ENCODE peak calls at places on chromosomes 3 and 15, in four cellular contexts. G is breast epithelium, X is neural progenitor cell, B is heart left ventricle. Y is an unnamed sample.
A peak's percentile ranks its signal among the peaks of the same experiment; 100 is the strongest.

GRCh38 chr3:170862618-170863374 is 7.2 kb downstream of the RPL22L1 start:
- DNase-seq in B (no peak), G (no peak), X (no peak), Y (no peak)

GRCh38 chr15:100308222-100309007 is 33.4 kb downstream of the ADAMTS17 start:
- DNase-seq in G (no peak), B (no peak), X (no peak), Y (no peak)

GRCh38 chr15:85667491-85668424 is 127.0 kb downstream of the KLHL25 start:
- DNase-seq in X (no peak), G (no peak), B (peak; percentile 57), Y (no peak)

GRCh38 chr15:64305261-64305660 is 50.7 kb downstream of the CSNK1G1 start:
- DNase-seq in G (no peak), B (no peak), X (peak; percentile 20), Y (no peak)

GRCh38 chr3:148175215-148175614 is 522.5 kb upstream of the AGTR1 start:
- DNase-seq in G (no peak), B (no peak), X (no peak), Y (no peak)

GRCh38 chr3:195867631-195868335 is 40.6 kb downstream of the TNK2 start:
- DNase-seq in X (no peak), B (no peak), G (no peak), Y (no peak)

GRCh38 chr3:144241381-144241780 is 269.8 kb downstream of the DIPK2A start:
- DNase-seq in X (no peak), B (no peak), G (no peak), Y (no peak)

GRCh38 chr3:140188285-140188684 is 253.3 kb downstream of the CLSTN2 start:
- DNase-seq in G (no peak), B (peak; percentile 39), X (no peak), Y (no peak)

GRCh38 chr3:73623996-73624362 is 762 bp downstream of the PDZRN3 start:
- DNase-seq in G (no peak), B (peak; percentile 63), X (peak; percentile 92), Y (no peak)

GRCh38 chr3:185486371-185486770 is 12.5 kb downstream of the TMEM41A start:
- DNase-seq in G (no peak), B (no peak), X (no peak), Y (no peak)

GRCh38 chr3:112775011-112775742 is 71.5 kb downstream of the CD200R1L start:
- DNase-seq in B (no peak), G (no peak), X (no peak), Y (no peak)

DNA sequence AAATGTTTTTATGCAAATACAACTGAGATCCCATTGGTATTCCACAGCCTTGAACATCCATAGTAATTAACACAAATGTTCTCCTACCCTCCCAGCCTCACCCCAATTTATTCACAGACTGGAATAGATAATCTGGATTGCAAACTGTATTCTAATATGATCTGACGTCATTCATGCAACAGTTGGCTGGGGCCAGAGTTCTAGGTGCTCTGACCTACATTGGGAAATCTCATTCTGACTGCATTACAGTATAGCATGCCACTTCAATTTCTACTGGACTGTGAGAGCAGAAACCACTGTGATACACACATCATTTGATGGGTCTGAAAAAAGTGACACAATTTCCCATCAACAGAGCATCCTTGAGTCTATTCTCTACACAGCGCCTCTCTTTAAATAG is 403.1 kb downstream of the MAGI1 start:
- DNase-seq in B (no peak), G (no peak), X (no peak), Y (no peak)
- TF ChIP-seq CTCF in B (no peak), G (no peak), X (no peak), Y (no peak)

GRCh38 chr3:10526366-10526765 is 21.0 kb upstream of the ATP2B2 start:
- DNase-seq in X (no peak), B (peak; percentile 7), G (no peak), Y (no peak)
- H3K27me3 ChIP-seq in X (peaks cover 6% of the 10 kb centered on the region), B (no peaks in the 10 kb centered on the region), G (peaks cover 5% of the 10 kb centered on the region), Y (peaks cover 25% of the 10 kb centered on the region)

GRCh38 chr3:55698826-55699225 is 211.7 kb upstream of the WNT5A start:
- DNase-seq in B (no peak), G (no peak), X (peak; percentile 26), Y (no peak)
- H3K27ac ChIP-seq in B (no peak overlapping the region), G (no peak overlapping the region), X (no peak overlapping the region), Y (no peak overlapping the region)

GRCh38 chr15:52214553-52214952 is 23.4 kb upstream of the GNB5 start:
- DNase-seq in X (no peak), B (no peak), G (no peak), Y (no peak)

GRCh38 chr15:52220251-52220650 is 29.1 kb upstream of the GNB5 start:
- DNase-seq in X (no peak), B (no peak), G (no peak), Y (no peak)

GRCh38 chr15:52220896-52221660 is 29.9 kb upstream of the GNB5 start:
- DNase-seq in X (no peak), B (no peak), G (no peak), Y (no peak)

GRCh38 chr15:52218816-52219215 is 27.6 kb upstream of the GNB5 start:
- DNase-seq in G (no peak), B (no peak), X (no peak), Y (no peak)

GRCh38 chr15:52217186-52217585 is 26.0 kb upstream of the GNB5 start:
- DNase-seq in B (no peak), G (peak; percentile 29), X (peak; percentile 43), Y (no peak)
- TF ChIP-seq CTCF in B (no peak), G (no peak), X (peak; percentile 50), Y (no peak)

DNA sequence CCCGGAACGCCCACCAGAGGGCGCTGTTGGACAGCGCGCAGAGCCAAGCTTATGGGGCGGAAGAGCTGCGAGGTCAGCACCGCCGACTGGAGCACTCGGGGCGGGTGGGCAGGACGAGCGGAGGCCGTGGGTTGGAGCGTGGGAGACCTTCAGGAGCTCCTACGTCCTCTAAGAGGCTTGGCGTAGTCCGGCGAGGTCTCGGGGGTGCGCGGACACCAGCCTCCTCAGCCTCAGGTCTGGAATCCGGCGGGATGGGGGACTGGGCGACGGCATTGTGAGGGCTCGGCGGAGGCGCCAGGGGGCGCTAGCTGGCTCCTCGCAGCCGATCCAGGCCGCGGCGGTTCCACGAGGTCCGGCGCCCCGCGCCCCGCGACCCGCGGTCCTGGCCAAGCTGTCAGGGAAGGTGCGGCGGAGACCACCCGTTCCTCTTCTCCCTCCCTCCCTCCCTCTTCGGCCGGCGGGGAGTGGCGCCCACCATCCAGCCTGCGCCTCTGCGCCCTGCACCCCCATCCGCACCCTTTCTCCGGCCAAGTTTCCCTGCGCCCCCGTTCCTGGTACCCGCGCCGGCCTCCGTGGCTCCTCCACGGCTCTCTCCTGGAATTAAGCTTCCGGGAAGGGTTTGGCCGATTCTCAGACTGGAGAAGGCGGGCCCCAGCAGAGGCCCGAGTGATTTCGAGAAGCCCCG is 24.3 kb upstream of the POLG start:
- DNase-seq in X (peak; percentile 88), B (peak; percentile 78), G (peak; percentile 45), Y (peak; percentile 85)
- H3K27me3 ChIP-seq in X (peaks cover 100% of the 10 kb centered on the region), B (peaks cover 82% of the 10 kb centered on the region), G (peaks cover 95% of the 10 kb centered on the region), Y (peaks cover 97% of the 10 kb centered on the region)

GRCh38 chr3:13279532-13279910 is 140.6 kb downstream of the NUP210 start:
- DNase-seq in X (no peak), G (no peak), B (no peak), Y (peak; percentile 28)

GRCh38 chr3:13282528-13282985 is 137.6 kb downstream of the NUP210 start:
- DNase-seq in B (no peak), G (no peak), X (peak; percentile 77), Y (peak; percentile 39)

GRCh38 chr3:13281657-13282527 is 138.2 kb downstream of the NUP210 start:
- DNase-seq in B (peak; percentile 77), X (peak; percentile 63), G (no peak), Y (peak; percentile 50)

GRCh38 chr3:13280122-13280790 is 139.9 kb downstream of the NUP210 start:
- DNase-seq in B (no peak), X (no peak), G (no peak), Y (peak; percentile 34)

DNA sequence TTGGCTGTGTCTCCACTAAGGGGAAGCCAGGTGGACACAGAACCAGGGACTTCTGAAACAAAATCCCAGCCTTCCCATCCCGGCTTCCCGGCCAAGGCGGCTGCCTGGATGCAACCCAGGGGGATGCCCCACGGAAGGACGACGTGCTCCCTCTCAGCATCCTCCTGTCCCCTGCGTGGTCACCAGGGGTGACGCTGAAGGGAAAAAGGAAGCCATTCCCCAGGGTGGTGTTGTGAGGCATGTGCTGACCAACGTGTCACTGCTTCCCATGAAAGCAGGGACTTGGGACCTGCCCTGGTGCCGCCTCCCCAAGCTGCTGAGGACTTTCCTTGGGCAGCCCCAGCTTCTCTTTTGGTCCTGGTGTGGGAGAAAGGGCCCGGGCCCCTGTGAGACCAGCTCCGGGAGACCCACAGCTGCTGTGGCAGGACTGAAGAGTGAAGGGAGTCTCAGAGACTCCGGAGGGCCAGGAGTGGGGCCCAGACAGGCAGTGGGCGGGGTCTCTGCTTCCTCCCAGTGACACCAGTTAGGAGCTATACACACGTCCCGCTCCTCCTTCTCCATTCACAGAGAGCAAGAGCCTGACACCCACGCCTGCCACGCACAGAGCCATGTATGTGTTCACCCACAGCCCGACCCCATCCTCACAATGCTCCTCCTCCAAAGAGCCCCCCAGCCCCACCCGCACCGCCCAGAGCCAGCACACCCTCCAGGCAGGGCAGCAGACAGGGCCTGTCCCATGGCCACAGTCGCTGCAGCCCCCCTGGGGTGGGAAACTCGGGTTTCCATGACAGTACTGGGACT is 139.1 kb downstream of the NUP210 start:
- DNase-seq in X (no peak), B (no peak), G (no peak), Y (peak; percentile 33)
- H3K27ac ChIP-seq in X (no peak overlapping the region), B (peak overlapping the region; percentile 73), G (peak overlapping the region; percentile 75), Y (peak overlapping the region; percentile 43)

DNA sequence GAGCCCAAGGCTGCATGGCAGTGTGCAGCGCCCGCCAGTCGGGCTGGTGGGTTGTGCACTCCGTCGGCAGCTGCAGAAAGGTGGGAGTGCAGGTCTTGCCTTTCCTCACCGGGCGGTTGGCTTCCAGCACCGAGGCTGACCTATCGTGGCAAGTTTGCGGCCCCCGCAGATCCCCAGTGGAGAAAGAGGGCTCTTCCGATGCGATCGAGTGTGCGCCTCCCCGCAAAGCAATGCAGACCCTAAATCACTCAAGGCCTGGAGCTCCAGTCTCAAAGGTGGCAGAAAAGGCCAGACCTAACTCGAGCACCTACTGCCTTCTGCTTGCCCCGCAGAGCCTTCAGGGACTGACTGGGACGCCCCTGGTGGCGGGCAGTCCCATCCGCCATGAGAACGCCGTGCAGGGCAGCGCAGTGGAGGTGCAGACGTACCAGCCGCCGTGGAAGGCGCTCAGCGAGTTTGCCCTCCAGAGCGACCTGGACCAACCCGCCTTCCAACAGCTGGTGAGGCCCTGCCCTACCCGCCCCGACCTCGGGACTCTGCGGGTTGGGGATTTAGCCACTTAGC is 4.3 kb downstream of the ISL2 start:
- DNase-seq in G (no peak), B (no peak), X (peak; percentile 83), Y (peak; percentile 53)
- TF ChIP-seq CTCF in G (no peak), B (no peak), X (peak; percentile 50), Y (peak; percentile 19)

GRCh38 chr15:34496616-34497015 is 59.0 kb upstream of the GOLGA8A start:
- DNase-seq in X (no peak), B (no peak), G (no peak), Y (no peak)
- H3K27me3 ChIP-seq in X (peaks cover 100% of the 10 kb centered on the region), B (no peaks in the 10 kb centered on the region), G (peaks cover 28% of the 10 kb centered on the region), Y (peaks cover 52% of the 10 kb centered on the region)

GRCh38 chr15:40743466-40743865 is 11.6 kb downstream of the RMDN3 start:
- DNase-seq in G (no peak), B (no peak), X (no peak), Y (no peak)
- H3K27ac ChIP-seq in G (no peak overlapping the region), B (no peak overlapping the region), X (no peak overlapping the region), Y (peak overlapping the region; percentile 37)

DNA sequence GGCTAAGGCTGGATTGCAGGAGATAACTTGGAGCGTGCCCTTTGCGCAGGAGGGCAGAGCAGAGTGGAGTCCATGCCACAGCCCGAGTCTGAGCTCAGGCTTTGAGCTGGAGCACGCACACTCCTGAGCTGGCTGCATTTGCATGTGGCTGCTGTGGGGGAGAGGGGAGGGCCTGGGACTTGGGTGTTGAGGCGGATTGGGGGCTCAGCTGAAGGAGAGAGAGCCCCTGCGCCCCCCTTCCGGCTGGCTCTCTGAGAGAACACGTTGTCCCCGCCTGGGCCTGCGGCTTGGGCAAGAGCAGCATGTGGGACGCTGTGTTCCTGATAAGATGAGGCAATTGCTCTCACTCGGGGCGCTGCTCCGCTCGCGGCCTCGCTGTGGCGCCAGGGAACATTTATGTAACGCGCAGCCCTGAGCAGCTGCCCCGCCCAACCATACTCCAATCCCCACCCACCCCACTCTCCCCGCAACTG is 39.1 kb downstream of the KLF13 start:
- DNase-seq in B (peak; percentile 90), X (peak; percentile 82), G (peak; percentile 92), Y (peak; percentile 98)
- TF ChIP-seq CTCF in B (peak; percentile 24), X (peak; percentile 44), G (no peak), Y (peak; percentile 59)